ENCODE peak calls at places on chromosome 18, in six cellular contexts. R is GF-D8; L is AG08396; V is cardiac septum; X is stomach; G is stimulated activated naive CD8-positive, alpha-beta T cell treated with anti-CD3 and anti-CD28 coated beads, Interleukin-15, amount 100 ng/mL, for 72 hours. C is an unnamed sample.
A peak's percentile ranks its signal among the peaks of the same experiment; 100 is the strongest.

GRCh38 chr18:24181806-24182205 is 42.9 kb downstream of the CABYR start:
- DNase-seq in G (no peak), X (no peak), V (no peak), L (no peak), R (no peak), C (no peak)

GRCh38 chr18:50159654-50160046 is 35.3 kb downstream of the MYO5B start:
- DNase-seq in X (no peak), R (no peak), L (no peak), V (no peak), G (no peak), C (no peak)

GRCh38 chr18:42048150-42048549 is 93.1 kb downstream of the PIK3C3 start:
- DNase-seq in G (no peak), X (no peak), L (peak; percentile 48), R (peak; percentile 68), V (no peak), C (no peak)

GRCh38 chr18:2994603-2995432 is 18.1 kb downstream of the LPIN2 start:
- DNase-seq in R (no peak), L (no peak), X (no peak), G (peak; percentile 85), V (no peak), C (no peak)

GRCh38 chr18:42583197-42583776 is 532.2 kb downstream of the RIT2 start:
- DNase-seq in X (no peak), G (no peak), L (no peak), V (no peak), R (no peak), C (no peak)

GRCh38 chr18:23982154-23983071 is 32.1 kb upstream of the TTC39C start:
- DNase-seq in G (no peak), L (peak; percentile 74), X (no peak), R (no peak), V (no peak), C (no peak)

GRCh38 chr18:63099848-63100625 is 219.5 kb downstream of the BCL2 start:
- DNase-seq in R (peak; percentile 100), X (no peak), V (peak; percentile 85), G (no peak), L (no peak), C (peak; percentile 26)

GRCh38 chr18:63409301-63409700 is 13.0 kb downstream of the VPS4B start:
- DNase-seq in X (no peak), L (peak; percentile 27), R (no peak), V (no peak), G (no peak), C (no peak)

GRCh38 chr18:61589724-61590065 is 256.5 kb downstream of the CDH20 start:
- DNase-seq in X (no peak), L (no peak), V (no peak), G (no peak), R (no peak), C (no peak)

GRCh38 chr18:78720456-78721250 is 259.0 kb upstream of the SALL3 start:
- DNase-seq in X (no peak), G (no peak), R (no peak), V (peak; percentile 72), L (no peak), C (no peak)

GRCh38 chr18:45910405-45911023 is 56.6 kb downstream of the EPG5 start:
- DNase-seq in G (peak; percentile 61), R (no peak), V (no peak), X (peak; percentile 59), L (peak; percentile 63), C (peak; percentile 38)

GRCh38 chr18:23311346-23312103 is 141.6 kb upstream of the RIOK3 start:
- DNase-seq in V (no peak), R (no peak), L (peak; percentile 63), X (no peak), G (no peak), C (peak; percentile 51)